ENCODE peak calls at places on chromosomes 12 and 14, in nine cellular contexts. One of them, this sample, is unnamed.
A peak's percentile ranks its signal among the peaks of the same experiment; 100 is the strongest.

GRCh38 chr14:24441904-24442239 is 704 bp downstream of the SDR39U1 start:
- DNase-seq in AG04450: no peak
- DNase-seq in neural progenitor cell: no peak
- DNase-seq in T-helper 1 cell: no peak
- DNase-seq in naive thymus-derived CD8-positive, alpha-beta T cell: no peak
- DNase-seq in GM12892: no peak
- DNase-seq in Panc1: no peak
- DNase-seq in activated naive CD4-positive, alpha-beta T cell treated with Interleukin-2 at 50 U/mL for 16 hours: no peak
- DNase-seq in nephron progenitor cell: no peak
- DNase-seq in this sample: no peak

GRCh38 chr14:92906823-92907222 is 16.1 kb upstream of the CHGA start:
- DNase-seq in neural progenitor cell: no peak
- DNase-seq in T-helper 1 cell: no peak
- DNase-seq in nephron progenitor cell: no peak
- DNase-seq in AG04450: no peak
- DNase-seq in naive thymus-derived CD8-positive, alpha-beta T cell: no peak
- DNase-seq in Panc1: no peak
- DNase-seq in GM12892: no peak
- DNase-seq in activated naive CD4-positive, alpha-beta T cell treated with Interleukin-2 at 50 U/mL for 16 hours: no peak
- DNase-seq in this sample: no peak

GRCh38 chr14:38838049-38838978 is 264.7 kb downstream of the SEC23A start:
- DNase-seq in T-helper 1 cell: no peak
- DNase-seq in nephron progenitor cell: no peak
- DNase-seq in Panc1: no peak
- DNase-seq in activated naive CD4-positive, alpha-beta T cell treated with Interleukin-2 at 50 U/mL for 16 hours: no peak
- DNase-seq in AG04450: no peak
- DNase-seq in GM12892: no peak
- DNase-seq in naive thymus-derived CD8-positive, alpha-beta T cell: no peak
- DNase-seq in neural progenitor cell: no peak
- DNase-seq in this sample: no peak

GRCh38 chr14:71261206-71261605 is 353.9 kb downstream of the PCNX1 start:
- DNase-seq in activated naive CD4-positive, alpha-beta T cell treated with Interleukin-2 at 50 U/mL for 16 hours: no peak
- DNase-seq in T-helper 1 cell: no peak
- DNase-seq in AG04450: no peak
- DNase-seq in naive thymus-derived CD8-positive, alpha-beta T cell: no peak
- DNase-seq in neural progenitor cell: no peak
- DNase-seq in nephron progenitor cell: no peak
- DNase-seq in GM12892: no peak
- DNase-seq in Panc1: no peak
- DNase-seq in this sample: no peak

GRCh38 chr12:13181375-13182070 is 15.0 kb upstream of the EMP1 start:
- DNase-seq in T-helper 1 cell: no peak
- DNase-seq in neural progenitor cell: no peak
- DNase-seq in AG04450: no peak
- DNase-seq in activated naive CD4-positive, alpha-beta T cell treated with Interleukin-2 at 50 U/mL for 16 hours: no peak
- DNase-seq in GM12892: no peak
- DNase-seq in naive thymus-derived CD8-positive, alpha-beta T cell: no peak
- DNase-seq in nephron progenitor cell: no peak
- DNase-seq in Panc1: no peak
- DNase-seq in this sample: no peak

GRCh38 chr12:82326905-82327503 is 31.2 kb downstream of the CCDC59 start:
- DNase-seq in activated naive CD4-positive, alpha-beta T cell treated with Interleukin-2 at 50 U/mL for 16 hours: no peak
- DNase-seq in Panc1: no peak
- DNase-seq in T-helper 1 cell: no peak
- DNase-seq in naive thymus-derived CD8-positive, alpha-beta T cell: no peak
- DNase-seq in nephron progenitor cell: no peak
- DNase-seq in GM12892: no peak
- DNase-seq in neural progenitor cell: peak; percentile 40
- DNase-seq in AG04450: no peak
- DNase-seq in this sample: no peak

GRCh38 chr12:78645956-78646355 is 218.6 kb upstream of the SYT1 start:
- DNase-seq in activated naive CD4-positive, alpha-beta T cell treated with Interleukin-2 at 50 U/mL for 16 hours: no peak
- DNase-seq in T-helper 1 cell: no peak
- DNase-seq in GM12892: no peak
- DNase-seq in AG04450: peak; percentile 3
- DNase-seq in nephron progenitor cell: no peak
- DNase-seq in Panc1: no peak
- DNase-seq in neural progenitor cell: no peak
- DNase-seq in naive thymus-derived CD8-positive, alpha-beta T cell: no peak
- DNase-seq in this sample: no peak

GRCh38 chr12:559208-559905 is 99.6 kb downstream of the B4GALNT3 start:
- DNase-seq in nephron progenitor cell: no peak
- DNase-seq in activated naive CD4-positive, alpha-beta T cell treated with Interleukin-2 at 50 U/mL for 16 hours: no peak
- DNase-seq in naive thymus-derived CD8-positive, alpha-beta T cell: no peak
- DNase-seq in Panc1: no peak
- DNase-seq in neural progenitor cell: no peak
- DNase-seq in T-helper 1 cell: no peak
- DNase-seq in AG04450: no peak
- DNase-seq in GM12892: no peak
- DNase-seq in this sample: no peak

GRCh38 chr12:132385375-132385774 is 56.0 kb upstream of the GALNT9 start:
- DNase-seq in neural progenitor cell: no peak
- DNase-seq in Panc1: no peak
- DNase-seq in naive thymus-derived CD8-positive, alpha-beta T cell: no peak
- DNase-seq in GM12892: no peak
- DNase-seq in AG04450: no peak
- DNase-seq in activated naive CD4-positive, alpha-beta T cell treated with Interleukin-2 at 50 U/mL for 16 hours: no peak
- DNase-seq in T-helper 1 cell: no peak
- DNase-seq in nephron progenitor cell: no peak
- DNase-seq in this sample: no peak

GRCh38 chr12:100234166-100234565 is 32.7 kb downstream of the DEPDC4 start:
- DNase-seq in activated naive CD4-positive, alpha-beta T cell treated with Interleukin-2 at 50 U/mL for 16 hours: no peak
- DNase-seq in naive thymus-derived CD8-positive, alpha-beta T cell: no peak
- DNase-seq in AG04450: peak; percentile 2
- DNase-seq in nephron progenitor cell: peak; percentile 4
- DNase-seq in GM12892: no peak
- DNase-seq in Panc1: no peak
- DNase-seq in T-helper 1 cell: no peak
- DNase-seq in neural progenitor cell: no peak
- DNase-seq in this sample: no peak

GRCh38 chr12:132222096-132222807 is 78.0 kb downstream of the NOC4L start:
- DNase-seq in AG04450: no peak
- DNase-seq in activated naive CD4-positive, alpha-beta T cell treated with Interleukin-2 at 50 U/mL for 16 hours: peak; percentile 23
- DNase-seq in Panc1: peak; percentile 7
- DNase-seq in T-helper 1 cell: peak; percentile 30
- DNase-seq in neural progenitor cell: peak; percentile 55
- DNase-seq in nephron progenitor cell: peak; percentile 54
- DNase-seq in naive thymus-derived CD8-positive, alpha-beta T cell: peak; percentile 30
- DNase-seq in GM12892: no peak
- DNase-seq in this sample: no peak

GRCh38 chr14:94481468-94482131 is 5.6 kb upstream of the SERPINA9 start:
- DNase-seq in T-helper 1 cell: no peak
- DNase-seq in GM12892: no peak
- DNase-seq in Panc1: no peak
- DNase-seq in naive thymus-derived CD8-positive, alpha-beta T cell: no peak
- DNase-seq in activated naive CD4-positive, alpha-beta T cell treated with Interleukin-2 at 50 U/mL for 16 hours: no peak
- DNase-seq in nephron progenitor cell: no peak
- DNase-seq in neural progenitor cell: no peak
- DNase-seq in AG04450: no peak
- DNase-seq in this sample: no peak

GRCh38 chr12:124125472-124125871 is 152.5 kb downstream of the ZNF664 start:
- DNase-seq in naive thymus-derived CD8-positive, alpha-beta T cell: no peak
- DNase-seq in AG04450: no peak
- DNase-seq in GM12892: peak; percentile 35
- DNase-seq in T-helper 1 cell: no peak
- DNase-seq in neural progenitor cell: no peak
- DNase-seq in nephron progenitor cell: peak; percentile 36
- DNase-seq in activated naive CD4-positive, alpha-beta T cell treated with Interleukin-2 at 50 U/mL for 16 hours: no peak
- DNase-seq in Panc1: no peak
- DNase-seq in this sample: no peak

GRCh38 chr14:31829256-31829923 is 247.7 kb upstream of the ARHGAP5 start:
- DNase-seq in AG04450: peak; percentile 76
- DNase-seq in neural progenitor cell: peak; percentile 6
- DNase-seq in nephron progenitor cell: no peak
- DNase-seq in Panc1: no peak
- DNase-seq in naive thymus-derived CD8-positive, alpha-beta T cell: no peak
- DNase-seq in T-helper 1 cell: no peak
- DNase-seq in activated naive CD4-positive, alpha-beta T cell treated with Interleukin-2 at 50 U/mL for 16 hours: no peak
- DNase-seq in GM12892: no peak
- DNase-seq in this sample: no peak

GRCh38 chr12:124764870-124765570 is 98.6 kb downstream of the SCARB1 start:
- DNase-seq in nephron progenitor cell: no peak
- DNase-seq in activated naive CD4-positive, alpha-beta T cell treated with Interleukin-2 at 50 U/mL for 16 hours: no peak
- DNase-seq in neural progenitor cell: no peak
- DNase-seq in T-helper 1 cell: no peak
- DNase-seq in GM12892: no peak
- DNase-seq in naive thymus-derived CD8-positive, alpha-beta T cell: no peak
- DNase-seq in Panc1: no peak
- DNase-seq in AG04450: peak; percentile 80
- DNase-seq in this sample: no peak

GRCh38 chr12:3752096-3752709 is 706 bp downstream of the CRACR2A start:
- DNase-seq in neural progenitor cell: no peak
- DNase-seq in nephron progenitor cell: no peak
- DNase-seq in T-helper 1 cell: peak; percentile 47
- DNase-seq in activated naive CD4-positive, alpha-beta T cell treated with Interleukin-2 at 50 U/mL for 16 hours: peak; percentile 77
- DNase-seq in naive thymus-derived CD8-positive, alpha-beta T cell: peak; percentile 43
- DNase-seq in GM12892: peak; percentile 71
- DNase-seq in Panc1: no peak
- DNase-seq in AG04450: no peak
- DNase-seq in this sample: peak; percentile 71

GRCh38 chr12:114855678-114856077 is 171.7 kb upstream of the TBX3 start:
- DNase-seq in Panc1: no peak
- DNase-seq in AG04450: no peak
- DNase-seq in activated naive CD4-positive, alpha-beta T cell treated with Interleukin-2 at 50 U/mL for 16 hours: no peak
- DNase-seq in GM12892: no peak
- DNase-seq in naive thymus-derived CD8-positive, alpha-beta T cell: no peak
- DNase-seq in neural progenitor cell: no peak
- DNase-seq in T-helper 1 cell: no peak
- DNase-seq in nephron progenitor cell: no peak
- DNase-seq in this sample: no peak

GRCh38 chr14:75010472-75010871 is 7.8 kb downstream of the EIF2B2 start:
- DNase-seq in Panc1: no peak
- DNase-seq in nephron progenitor cell: no peak
- DNase-seq in neural progenitor cell: no peak
- DNase-seq in GM12892: no peak
- DNase-seq in T-helper 1 cell: no peak
- DNase-seq in naive thymus-derived CD8-positive, alpha-beta T cell: no peak
- DNase-seq in activated naive CD4-positive, alpha-beta T cell treated with Interleukin-2 at 50 U/mL for 16 hours: no peak
- DNase-seq in AG04450: no peak
- DNase-seq in this sample: no peak

GRCh38 chr14:80572666-80573065 is 361.4 kb upstream of the DIO2 start:
- DNase-seq in naive thymus-derived CD8-positive, alpha-beta T cell: no peak
- DNase-seq in GM12892: no peak
- DNase-seq in Panc1: no peak
- DNase-seq in AG04450: no peak
- DNase-seq in neural progenitor cell: no peak
- DNase-seq in activated naive CD4-positive, alpha-beta T cell treated with Interleukin-2 at 50 U/mL for 16 hours: no peak
- DNase-seq in T-helper 1 cell: no peak
- DNase-seq in nephron progenitor cell: no peak
- DNase-seq in this sample: no peak

GRCh38 chr14:68607081-68607851 is 185.6 kb downstream of the ZFP36L1 start:
- DNase-seq in neural progenitor cell: peak; percentile 41
- DNase-seq in T-helper 1 cell: no peak
- DNase-seq in AG04450: no peak
- DNase-seq in naive thymus-derived CD8-positive, alpha-beta T cell: no peak
- DNase-seq in nephron progenitor cell: peak; percentile 61
- DNase-seq in activated naive CD4-positive, alpha-beta T cell treated with Interleukin-2 at 50 U/mL for 16 hours: no peak
- DNase-seq in GM12892: no peak
- DNase-seq in Panc1: no peak
- DNase-seq in this sample: peak; percentile 63

GRCh38 chr12:57152408-57153038 is 5.1 kb upstream of the LRP1-AS start:
- DNase-seq in activated naive CD4-positive, alpha-beta T cell treated with Interleukin-2 at 50 U/mL for 16 hours: no peak
- DNase-seq in Panc1: no peak
- DNase-seq in neural progenitor cell: no peak
- DNase-seq in nephron progenitor cell: no peak
- DNase-seq in GM12892: no peak
- DNase-seq in T-helper 1 cell: no peak
- DNase-seq in naive thymus-derived CD8-positive, alpha-beta T cell: no peak
- DNase-seq in AG04450: no peak
- DNase-seq in this sample: no peak

GRCh38 chr12:6539276-6540134 is 5.2 kb downstream of the GAPDH start:
- DNase-seq in AG04450: no peak
- DNase-seq in GM12892: no peak
- DNase-seq in T-helper 1 cell: no peak
- DNase-seq in activated naive CD4-positive, alpha-beta T cell treated with Interleukin-2 at 50 U/mL for 16 hours: no peak
- DNase-seq in neural progenitor cell: peak; percentile 41
- DNase-seq in naive thymus-derived CD8-positive, alpha-beta T cell: no peak
- DNase-seq in Panc1: no peak
- DNase-seq in nephron progenitor cell: no peak
- DNase-seq in this sample: no peak

GRCh38 chr14:31568151-31568550 is 6.9 kb downstream of the NUBPL start:
- DNase-seq in GM12892: no peak
- DNase-seq in naive thymus-derived CD8-positive, alpha-beta T cell: no peak
- DNase-seq in nephron progenitor cell: no peak
- DNase-seq in Panc1: no peak
- DNase-seq in AG04450: peak; percentile 15
- DNase-seq in T-helper 1 cell: no peak
- DNase-seq in neural progenitor cell: no peak
- DNase-seq in activated naive CD4-positive, alpha-beta T cell treated with Interleukin-2 at 50 U/mL for 16 hours: no peak
- DNase-seq in this sample: no peak